ENCODE peak calls at places on chromosome 3, in four cellular contexts. One of them, this sample, is unnamed.

GRCh38 chr3:171770689-171771620 is 39.3 kb downstream of the PLD1 start:
- DNase-seq in COR-L47: no peak
- DNase-seq in NCI-H1436: peak
- DNase-seq in PC-9: peak
- DNase-seq in this sample: no peak

GRCh38 chr3:123741058-123741511 is 143.0 kb downstream of the MYLK start:
- DNase-seq in NCI-H1436: no peak
- DNase-seq in PC-9: no peak
- DNase-seq in COR-L47: no peak
- DNase-seq in this sample: no peak

GRCh38 chr3:150300847-150301517 is 107.1 kb upstream of the TSC22D2 start:
- DNase-seq in COR-L47: no peak
- DNase-seq in PC-9: no peak
- DNase-seq in NCI-H1436: no peak
- DNase-seq in this sample: no peak

GRCh38 chr3:65436580-65436979 is 602.1 kb downstream of the MAGI1 start:
- DNase-seq in PC-9: peak
- DNase-seq in COR-L47: peak
- DNase-seq in NCI-H1436: no peak
- DNase-seq in this sample: no peak

GRCh38 chr3:150722267-150722666 is 18.5 kb upstream of the ERICH6 start:
- DNase-seq in COR-L47: no peak
- DNase-seq in PC-9: no peak
- DNase-seq in NCI-H1436: no peak
- DNase-seq in this sample: no peak

GRCh38 chr3:57755368-57756021 is 614 bp upstream of the SLMAP start:
- DNase-seq in COR-L47: peak
- DNase-seq in PC-9: peak
- DNase-seq in NCI-H1436: no peak
- DNase-seq in this sample: peak

GRCh38 chr3:159586587-159587202 is 401.9 kb upstream of the IL12A start:
- DNase-seq in NCI-H1436: no peak
- DNase-seq in PC-9: peak
- DNase-seq in COR-L47: peak
- DNase-seq in this sample: no peak

GRCh38 chr3:11989383-11990050 is 14.7 kb upstream of the SYN2 start:
- DNase-seq in NCI-H1436: no peak
- DNase-seq in COR-L47: no peak
- DNase-seq in PC-9: no peak
- DNase-seq in this sample: no peak